ENCODE peak calls at places on chromosomes 2 and 18, in eight cellular contexts. G is endodermal cell; U is ascending aorta; H is Calu3; Q is cardiac fibroblast; P is CD8-positive, alpha-beta T cell; N is RWPE1; L is WTC11. D is an unnamed sample.

GRCh38 chr2:20013061-20013721 is 723 bp upstream of the MATN3 start:
- DNase-seq in G (peak), U (no peak), H (no peak), Q (no peak), P (no peak), N (no peak), L (no peak), D (no peak)

GRCh38 chr2:228777855-228778355 is 493.2 kb downstream of the PID1 start:
- DNase-seq in G (no peak), U (no peak), H (no peak), Q (no peak), P (no peak), N (no peak), L (no peak), D (no peak)

GRCh38 chr2:181178823-181179412 is 198.5 kb downstream of the UBE2E3 start:
- DNase-seq in G (peak), U (no peak), H (peak), Q (no peak), P (no peak), N (peak), L (peak), D (no peak)

GRCh38 chr2:181762848-181763247 is 82.5 kb upstream of the NEUROD1 start:
- DNase-seq in G (no peak), U (no peak), H (no peak), Q (no peak), P (no peak), N (no peak), L (no peak), D (no peak)

GRCh38 chr2:176118606-176119370 is 2.2 kb downstream of the HOXD10 start:
- DNase-seq in G (peak), U (peak), H (no peak), Q (no peak), P (no peak), N (no peak), L (peak), D (no peak)

GRCh38 chr2:141498561-141498960 is 632.3 kb downstream of the LRP1B start:
- DNase-seq in G (no peak), U (no peak), H (no peak), Q (no peak), P (no peak), N (no peak), L (no peak), D (no peak)

GRCh38 chr2:232229917-232230310 is 148.6 kb upstream of the ALPP start:
- DNase-seq in G (no peak), U (no peak), H (no peak), Q (peak), P (no peak), N (no peak), L (no peak), D (no peak)

GRCh38 chr2:23375448-23375847 is 9.5 kb upstream of the KLHL29 start:
- DNase-seq in G (peak), U (no peak), H (peak), Q (no peak), P (no peak), N (peak), L (no peak), D (no peak)

GRCh38 chr2:28663359-28663758 is 88.3 kb upstream of the PPP1CB start:
- DNase-seq in G (no peak), U (peak), H (no peak), Q (peak), P (no peak), N (no peak), L (no peak), D (no peak)

GRCh38 chr18:62033756-62034155 is 140.9 kb upstream of the RNF152 start:
- DNase-seq in G (no peak), U (no peak), H (no peak), Q (no peak), P (no peak), N (no peak), L (no peak), D (no peak)

GRCh38 chr2:383888-384287 is 96.0 kb upstream of the ALKAL2 start:
- DNase-seq in G (no peak), U (no peak), H (peak), Q (no peak), P (no peak), N (peak), L (no peak), D (no peak)

GRCh38 chr2:61149074-61149473 is 12.9 kb upstream of the C2orf74 start:
- DNase-seq in G (no peak), U (no peak), H (no peak), Q (no peak), P (no peak), N (no peak), L (no peak), D (no peak)

GRCh38 chr18:7071600-7071999 is 46.0 kb downstream of the LAMA1 start:
- DNase-seq in G (no peak), U (no peak), H (no peak), Q (no peak), P (no peak), N (no peak), L (no peak), D (no peak)

GRCh38 chr2:212001280-212001679 is 537.3 kb downstream of the ERBB4 start:
- DNase-seq in G (no peak), U (no peak), H (no peak), Q (no peak), P (no peak), N (no peak), L (no peak), D (no peak)

GRCh38 chr2:110657721-110658305 is 20.1 kb downstream of the BUB1 start:
- DNase-seq in G (no peak), U (no peak), H (peak), Q (no peak), P (no peak), N (no peak), L (no peak), D (no peak)

GRCh38 chr2:122519366-122519765 is 763.9 kb downstream of the TSN start:
- DNase-seq in G (no peak), U (no peak), H (peak), Q (peak), P (no peak), N (no peak), L (no peak), D (no peak)

GRCh38 chr2:219119422-219120043 is 41.1 kb downstream of the NHEJ1 start:
- DNase-seq in G (peak), U (no peak), H (peak), Q (peak), P (peak), N (peak), L (peak), D (peak)

GRCh38 chr2:166112193-166112605 is 15.6 kb downstream of the SCN1A start:
- DNase-seq in G (no peak), U (no peak), H (no peak), Q (no peak), P (no peak), N (no peak), L (no peak), D (no peak)

GRCh38 chr18:23302852-23303527 is 150.1 kb upstream of the RIOK3 start:
- DNase-seq in G (peak), U (no peak), H (no peak), Q (peak), P (no peak), N (no peak), L (no peak), D (no peak)

GRCh38 chr2:125667630-125668029 is 988.3 kb upstream of the GYPC start:
- DNase-seq in G (no peak), U (no peak), H (no peak), Q (no peak), P (no peak), N (no peak), L (no peak), D (no peak)

GRCh38 chr2:197893403-197894177 is 89.2 kb downstream of the PLCL1 start:
- DNase-seq in G (no peak), U (no peak), H (no peak), Q (no peak), P (no peak), N (no peak), L (no peak), D (no peak)

GRCh38 chr2:10063566-10063965 is 16.6 kb downstream of the CYS1 start:
- DNase-seq in G (no peak), U (no peak), H (no peak), Q (no peak), P (no peak), N (no peak), L (no peak), D (no peak)

GRCh38 chr2:225937625-225938024 is 538.1 kb downstream of the NYAP2 start:
- DNase-seq in G (no peak), U (no peak), H (no peak), Q (peak), P (no peak), N (peak), L (no peak), D (no peak)

GRCh38 chr2:222355860-222356259 is 57.1 kb upstream of the PAX3 start:
- DNase-seq in G (no peak), U (no peak), H (no peak), Q (peak), P (no peak), N (no peak), L (no peak), D (no peak)

GRCh38 chr2:49152824-49153223 is 1.5 kb downstream of the FSHR start:
- DNase-seq in G (no peak), U (no peak), H (no peak), Q (no peak), P (no peak), N (no peak), L (no peak), D (no peak)

GRCh38 chr2:174633621-174633927 is 36.0 kb upstream of the WIPF1 start:
- DNase-seq in G (peak), U (no peak), H (no peak), Q (peak), P (no peak), N (no peak), L (no peak), D (no peak)

GRCh38 chr2:10266133-10266620 is 36.5 kb upstream of the HPCAL1 start:
- DNase-seq in G (peak), U (peak), H (no peak), Q (no peak), P (no peak), N (no peak), L (peak), D (no peak)

GRCh38 chr18:50695431-50696176 is 124.2 kb downstream of the MRO start:
- DNase-seq in G (no peak), U (no peak), H (no peak), Q (no peak), P (no peak), N (no peak), L (no peak), D (no peak)

DNA sequence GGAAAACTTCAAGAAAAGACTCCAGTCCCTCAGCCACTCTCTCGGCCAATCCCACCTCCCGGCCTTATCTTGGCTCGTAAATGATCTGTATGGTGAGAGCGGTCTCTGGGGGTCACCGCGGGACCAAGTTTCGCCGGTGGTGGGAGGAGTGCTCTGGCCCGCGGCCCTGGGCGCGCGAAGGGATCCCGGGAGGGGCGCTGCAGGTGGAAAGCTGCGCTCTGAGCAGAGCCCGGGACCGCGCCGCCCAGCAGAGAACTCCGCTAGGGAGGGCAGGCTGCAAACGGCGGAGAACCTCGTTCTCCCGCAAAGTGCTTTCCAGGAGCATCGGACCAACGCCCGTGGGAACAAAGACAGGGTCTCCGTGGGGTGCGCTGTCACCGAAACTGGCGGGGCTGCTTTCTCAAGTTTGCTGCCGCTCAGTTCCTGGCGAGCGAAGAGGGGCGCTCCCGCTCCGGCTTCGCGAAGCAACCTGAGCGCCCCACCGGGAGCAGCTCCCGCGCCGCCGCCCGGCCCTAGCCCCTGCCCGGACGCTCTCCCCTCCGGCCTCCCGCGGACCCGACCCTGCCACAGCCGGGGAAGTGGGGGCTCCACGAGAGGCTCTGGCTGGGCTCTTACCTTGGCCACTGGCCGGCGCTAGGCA is 508 bp downstream of the LRP2 start:
- DNase-seq in G (peak), U (no peak), H (peak), Q (peak), P (no peak), N (no peak), L (peak), D (no peak)
- TF ChIP-seq CTCF in G (peak), U (no peak), H (no peak), Q (no peak), P (no peak), N (no peak), L (no peak), D (no peak)

DNA sequence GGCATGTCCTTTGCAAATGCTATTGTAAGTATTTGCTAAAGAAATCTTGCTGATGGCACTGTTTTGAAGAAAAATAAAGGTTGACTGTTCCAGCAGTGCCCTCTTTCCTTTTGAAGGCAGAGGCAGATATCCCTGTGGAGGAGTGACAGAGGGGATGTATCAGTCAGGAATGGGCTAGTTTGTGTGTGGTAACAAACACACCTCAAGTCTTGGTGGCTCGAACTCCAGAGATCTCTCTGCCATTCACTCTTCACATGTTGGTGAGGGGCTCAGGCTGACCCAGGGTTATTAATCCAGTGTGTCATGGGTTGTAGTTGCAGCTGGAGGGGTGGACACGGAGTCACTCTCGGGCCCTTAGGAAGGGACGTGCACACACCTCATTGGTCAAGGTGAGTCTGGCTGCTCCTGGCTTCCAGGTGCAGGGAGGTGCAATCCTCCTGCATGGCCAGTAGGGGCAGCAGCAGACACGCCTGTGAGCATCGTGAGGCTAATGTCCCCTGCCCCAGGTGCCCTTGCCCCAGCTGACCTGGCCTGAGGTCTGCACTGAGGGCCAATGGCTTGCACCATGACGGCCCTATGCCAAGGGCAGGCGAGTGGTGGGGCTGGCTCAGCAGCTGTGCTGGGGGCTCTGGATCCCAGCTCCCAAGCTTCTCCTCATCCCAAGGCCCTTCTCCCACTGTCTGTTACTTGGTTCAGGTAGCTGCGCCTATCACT is 146.5 kb downstream of the ASB1 start:
- DNase-seq in G (peak), U (no peak), H (peak), Q (no peak), P (peak), N (peak), L (peak), D (no peak)
- TF ChIP-seq CTCF in G (peak), U (peak), H (peak), Q (peak), P (peak), N (no peak), L (peak), D (no peak)

GRCh38 chr2:74834806-74835755 is 1.2 kb downstream of the HK2 start:
- DNase-seq in G (peak), U (peak), H (peak), Q (peak), P (peak), N (peak), L (peak), D (no peak)

GRCh38 chr2:74835831-74836674 is 2.1 kb downstream of the HK2 start:
- DNase-seq in G (peak), U (no peak), H (no peak), Q (peak), P (no peak), N (peak), L (no peak), D (no peak)

GRCh38 chr2:74836675-74837401 is 2.9 kb downstream of the HK2 start:
- DNase-seq in G (peak), U (peak), H (no peak), Q (no peak), P (no peak), N (no peak), L (peak), D (no peak)

GRCh38 chr2:74831693-74832530 is 2.0 kb upstream of the HK2 start:
- DNase-seq in G (no peak), U (no peak), H (no peak), Q (no peak), P (no peak), N (no peak), L (no peak), D (no peak)

GRCh38 chr2:74833418-74834233 is at the start of gene HK2:
- DNase-seq in G (peak), U (peak), H (peak), Q (peak), P (peak), N (peak), L (peak), D (peak)
- TF ChIP-seq CTCF in G (no peak), U (no peak), H (no peak), Q (no peak), P (no peak), N (no peak), L (no peak), D (no peak)

GRCh38 chr2:40652155-40652554 is 200.3 kb upstream of the SLC8A1 start:
- DNase-seq in G (no peak), U (no peak), H (no peak), Q (no peak), P (no peak), N (no peak), L (no peak), D (no peak)

GRCh38 chr2:40653829-40654228 is 201.9 kb upstream of the SLC8A1 start:
- DNase-seq in G (no peak), U (no peak), H (no peak), Q (no peak), P (no peak), N (peak), L (no peak), D (no peak)

GRCh38 chr2:40658917-40659316 is 207.0 kb upstream of the SLC8A1 start:
- DNase-seq in G (peak), U (no peak), H (no peak), Q (peak), P (no peak), N (peak), L (peak), D (no peak)

GRCh38 chr2:40654346-40654745 is 202.5 kb upstream of the SLC8A1 start:
- DNase-seq in G (no peak), U (no peak), H (no peak), Q (no peak), P (no peak), N (no peak), L (no peak), D (no peak)
- TF ChIP-seq CTCF in G (no peak), U (no peak), H (no peak), Q (no peak), P (no peak), N (no peak), L (no peak), D (no peak)

DNA sequence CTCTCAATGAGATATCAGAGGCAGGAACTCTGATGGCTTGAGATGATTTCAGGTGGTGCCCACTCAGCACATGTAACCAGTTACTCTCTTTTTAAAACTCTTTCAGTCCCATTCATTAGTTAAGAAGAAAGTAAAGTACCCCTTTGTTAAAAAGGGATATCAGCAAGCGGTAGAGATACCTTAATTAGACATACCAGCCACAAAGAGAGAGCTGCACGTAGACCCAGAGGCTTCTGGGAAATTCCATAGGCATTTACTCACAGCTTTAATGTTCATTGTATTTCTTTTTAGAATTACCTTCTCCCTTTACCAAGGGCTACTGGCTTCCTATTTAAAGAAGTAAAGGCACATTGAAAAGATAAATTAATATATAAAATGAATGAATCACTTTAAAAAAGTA is 63.3 kb downstream of the LYPD6B start:
- DNase-seq in G (no peak), U (no peak), H (no peak), Q (no peak), P (no peak), N (no peak), L (no peak), D (no peak)
- TF ChIP-seq CTCF in G (no peak), U (no peak), H (no peak), Q (no peak), P (no peak), N (no peak), L (no peak), D (no peak)

DNA sequence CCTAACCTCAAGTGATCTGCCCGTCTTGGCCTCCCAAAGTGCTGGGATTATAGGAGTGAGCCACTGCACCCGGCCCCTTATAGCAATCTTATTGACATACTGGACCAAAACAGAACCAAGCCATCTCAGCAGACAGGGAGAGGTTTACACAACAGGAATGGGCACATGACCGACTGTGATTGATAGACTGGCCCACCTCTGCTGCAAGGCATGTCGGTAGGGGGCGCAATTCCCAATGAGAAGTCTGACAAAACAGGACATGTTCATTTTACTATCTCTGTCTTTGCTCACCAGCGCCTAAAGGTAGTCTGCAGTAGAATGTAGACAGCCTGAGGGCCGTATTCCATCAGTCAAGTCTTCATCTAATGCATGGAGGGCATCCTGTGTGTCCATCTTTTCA is 2.0 kb downstream of the LYPD6B start:
- DNase-seq in G (peak), U (no peak), H (peak), Q (no peak), P (peak), N (no peak), L (peak), D (no peak)
- TF ChIP-seq CTCF in G (peak), U (no peak), H (peak), Q (no peak), P (no peak), N (no peak), L (peak), D (no peak)

DNA sequence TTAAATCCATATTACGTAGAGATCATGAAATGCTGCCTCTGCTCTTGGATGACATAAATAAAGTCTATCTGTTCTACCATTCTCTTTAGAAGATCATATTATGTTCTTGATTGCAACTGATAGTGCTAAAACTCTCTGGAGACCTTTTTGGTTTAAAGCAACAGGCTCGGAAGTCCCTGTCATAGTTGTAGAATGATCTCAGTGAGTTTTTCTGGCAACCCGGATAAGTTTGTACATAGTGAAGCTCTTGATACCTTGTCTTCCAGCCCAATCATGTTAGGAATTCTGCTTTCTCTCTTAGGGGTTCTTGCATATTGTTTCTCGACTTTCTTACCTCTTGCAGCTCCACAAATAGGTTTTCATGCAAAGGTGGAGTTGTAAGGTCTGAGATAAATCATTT is 156.1 kb downstream of the TTC27 start:
- DNase-seq in G (no peak), U (no peak), H (no peak), Q (no peak), P (no peak), N (no peak), L (no peak), D (no peak)
- TF ChIP-seq CTCF in G (no peak), U (no peak), H (no peak), Q (no peak), P (no peak), N (no peak), L (no peak), D (no peak)